ENCODE peak calls at places on chromosome 11, in seven cellular contexts. F, S, D, H, G, W and Y are unnamed samples.

GRCh38 chr11:78202733-78203167 is 14.0 kb downstream of the USP35 start:
- DNase-seq in F (no peak), H (no peak), G (no peak), D (no peak), W (no peak), S (peak), Y (no peak)

GRCh38 chr11:12215192-12215591 is 104.8 kb downstream of the MICAL2 start:
- DNase-seq in H (no peak), G (no peak), F (no peak), S (no peak), D (no peak), W (no peak), Y (no peak)

GRCh38 chr11:43823851-43824250 is 56.8 kb upstream of the ALKBH3 start:
- DNase-seq in D (no peak), F (no peak), G (no peak), W (no peak), S (no peak), H (no peak), Y (no peak)

GRCh38 chr11:60872952-60873524 is 5.7 kb downstream of the ZP1 start:
- DNase-seq in W (no peak), G (no peak), S (peak), D (peak), H (no peak), F (no peak), Y (no peak)

GRCh38 chr11:118305726-118306125 is 1.2 kb downstream of the CD3E start:
- DNase-seq in S (no peak), H (no peak), F (no peak), D (no peak), W (no peak), G (no peak), Y (no peak)

GRCh38 chr11:71476926-71477636 is 24.1 kb downstream of the NADSYN1 start:
- DNase-seq in F (no peak), H (no peak), D (no peak), G (no peak), S (no peak), W (no peak), Y (no peak)

GRCh38 chr11:97683733-97684132 is 1293.9 kb downstream of the JRKL start:
- DNase-seq in W (no peak), H (no peak), F (no peak), D (no peak), G (no peak), S (peak), Y (peak)

GRCh38 chr11:73257342-73258103 is 14.6 kb upstream of the P2RY6 start:
- DNase-seq in G (peak), F (no peak), H (peak), S (peak), D (no peak), W (peak), Y (no peak)

GRCh38 chr11:11244470-11245080 is 108.5 kb downstream of the CSNK2A3 start:
- DNase-seq in W (no peak), G (no peak), F (no peak), D (no peak), H (no peak), S (no peak), Y (no peak)

GRCh38 chr11:7555067-7555699 is 41.4 kb downstream of the PPFIBP2 start:
- DNase-seq in H (no peak), W (peak), D (peak), F (peak), G (peak), S (no peak), Y (no peak)

GRCh38 chr11:44708063-44708462 is 18.7 kb upstream of the TSPAN18 start:
- DNase-seq in S (no peak), G (no peak), D (no peak), W (no peak), F (no peak), H (no peak), Y (no peak)

GRCh38 chr11:111735262-111736116 is 30.7 kb downstream of the PPP2R1B start:
- DNase-seq in G (peak), W (peak), F (peak), H (peak), D (peak), S (no peak), Y (peak)

GRCh38 chr11:73320786-73321325 is 12.8 kb downstream of the ARHGEF17 start:
- DNase-seq in W (no peak), H (peak), F (no peak), S (no peak), D (no peak), G (no peak), Y (no peak)

GRCh38 chr11:132770802-132771545 is 761.3 kb downstream of the OPCML start:
- DNase-seq in D (no peak), G (no peak), F (no peak), S (no peak), W (no peak), H (no peak), Y (no peak)

GRCh38 chr11:128616158-128616557 is 28.8 kb upstream of the ETS1 start:
- DNase-seq in S (no peak), G (no peak), D (no peak), H (peak), F (no peak), W (no peak), Y (no peak)

GRCh38 chr11:102426000-102426399 is 26.6 kb downstream of the TMEM123 start:
- DNase-seq in D (no peak), H (no peak), S (no peak), F (no peak), G (no peak), W (no peak), Y (no peak)

GRCh38 chr11:95884364-95884763 is 39.5 kb downstream of the MTMR2 start:
- DNase-seq in W (no peak), H (peak), G (no peak), D (no peak), S (no peak), F (no peak), Y (no peak)

GRCh38 chr11:13114566-13115465 is 105.7 kb downstream of the RASSF10 start:
- DNase-seq in H (no peak), S (peak), G (no peak), W (no peak), F (no peak), D (peak), Y (peak)

GRCh38 chr11:123707606-123708205 is 33.8 kb downstream of the ZNF202 start:
- DNase-seq in W (peak), F (peak), D (peak), H (peak), G (peak), S (peak), Y (peak)

GRCh38 chr11:121291896-121292502 is 572 bp upstream of the SC5D start:
- DNase-seq in W (no peak), H (no peak), D (peak), F (no peak), S (no peak), G (peak), Y (no peak)

GRCh38 chr11:12275818-12276217 is 101.6 kb upstream of the PARVA start:
- DNase-seq in G (no peak), W (peak), F (no peak), H (no peak), S (no peak), D (no peak), Y (no peak)

GRCh38 chr11:122226810-122227379 is 110.9 kb upstream of the BLID start:
- DNase-seq in G (no peak), S (no peak), F (no peak), H (no peak), W (no peak), D (no peak), Y (no peak)

GRCh38 chr11:103183981-103184592 is 74.9 kb downstream of the DYNC2H1 start:
- DNase-seq in W (no peak), S (no peak), D (no peak), H (no peak), F (no peak), G (no peak), Y (no peak)

GRCh38 chr11:83612891-83613766 is 327.0 kb upstream of the CCDC90B start:
- DNase-seq in H (no peak), W (no peak), F (no peak), D (no peak), G (no peak), S (no peak), Y (no peak)

GRCh38 chr11:8442301-8442700 is 151.7 kb downstream of the STK33 start:
- DNase-seq in S (peak), G (no peak), W (no peak), H (no peak), F (no peak), D (no peak), Y (no peak)

GRCh38 chr11:48064306-48064705 is 83.9 kb downstream of the PTPRJ start:
- DNase-seq in S (no peak), F (no peak), D (no peak), G (no peak), H (peak), W (no peak), Y (no peak)

GRCh38 chr11:129458756-129459535 is 83.3 kb downstream of the BARX2 start:
- DNase-seq in W (no peak), H (no peak), D (no peak), F (no peak), G (no peak), S (no peak), Y (no peak)

GRCh38 chr11:67996622-67997459 is 7.1 kb downstream of the UNC93B1 start:
- DNase-seq in S (no peak), H (peak), F (peak), G (peak), W (no peak), D (peak), Y (peak)

GRCh38 chr11:69919659-69920499 is 100.7 kb upstream of the FGF3 start:
- DNase-seq in G (no peak), S (no peak), D (no peak), F (no peak), W (peak), H (no peak), Y (no peak)

GRCh38 chr11:134046681-134047449 is 22.0 kb upstream of the JAM3 start:
- DNase-seq in S (no peak), W (no peak), G (no peak), H (no peak), D (no peak), F (no peak), Y (no peak)

GRCh38 chr11:125313271-125314222 is 149.0 kb downstream of the PKNOX2 start:
- DNase-seq in S (no peak), H (peak), D (no peak), W (no peak), F (no peak), G (no peak), Y (no peak)

GRCh38 chr11:108906826-108907225 is 242.0 kb downstream of the DDX10 start:
- DNase-seq in H (peak), G (no peak), D (no peak), W (no peak), F (no peak), S (no peak), Y (no peak)

GRCh38 chr11:130455493-130456127 is 7.2 kb downstream of the ADAMTS15 start:
- DNase-seq in S (no peak), F (no peak), G (no peak), H (no peak), D (peak), W (no peak), Y (no peak)

GRCh38 chr11:96074551-96075309 is 150.8 kb upstream of the MTMR2 start:
- DNase-seq in S (no peak), H (no peak), G (no peak), W (no peak), F (no peak), D (no peak), Y (no peak)

GRCh38 chr11:20110908-20111669 is 49.2 kb downstream of the DBX1 start:
- DNase-seq in F (no peak), W (no peak), S (peak), H (peak), G (no peak), D (peak), Y (peak)

GRCh38 chr11:123588117-123588815 is 66.2 kb downstream of the SCN3B start:
- DNase-seq in G (no peak), F (peak), S (peak), D (peak), W (no peak), H (no peak), Y (no peak)

GRCh38 chr11:101848262-101848661 is 66.5 kb upstream of the CEP126 start:
- DNase-seq in W (no peak), D (no peak), H (peak), G (peak), F (no peak), S (peak), Y (peak)

GRCh38 chr11:35259529-35259928 is 120.6 kb downstream of the CD44 start:
- DNase-seq in G (no peak), D (no peak), H (no peak), W (no peak), S (no peak), F (no peak), Y (no peak)

GRCh38 chr11:33039274-33040126 is at the start of gene TCP11L1:
- DNase-seq in H (peak), G (peak), D (peak), S (peak), W (peak), F (peak), Y (peak)
- TF ChIP-seq POLR2A in H (peak), G (peak), D (peak), S (peak), W (peak), F (peak), Y (peak)

GRCh38 chr11:64383580-64383979 is 24.6 kb downstream of the RPS6KA4 start:
- DNase-seq in H (no peak), G (no peak), W (no peak), F (no peak), S (no peak), D (no peak), Y (no peak)
- TF ChIP-seq POLR2A in H (no peak), G (no peak), W (no peak), F (no peak), S (no peak), D (no peak), Y (no peak)

GRCh38 chr11:75536786-75537629 is 11.3 kb upstream of the GDPD5 start:
- DNase-seq in S (no peak), W (no peak), F (no peak), D (no peak), G (no peak), H (no peak), Y (peak)
- TF ChIP-seq POLR2A in S (no peak), W (no peak), F (no peak), D (no peak), G (no peak), H (no peak), Y (peak)

GRCh38 chr11:1889941-1890855 is 1.5 kb downstream of the PRR33 start:
- DNase-seq in W (no peak), H (no peak), G (no peak), D (no peak), F (no peak), S (no peak), Y (no peak)
- TF ChIP-seq POLR2A in W (no peak), H (no peak), G (no peak), D (no peak), F (no peak), S (no peak), Y (no peak)